ENCODE peak calls at places on chromosomes 16 and 17, in four cellular contexts. H, F, D and S are unnamed samples.
A peak's percentile ranks its signal among the peaks of the same experiment; 100 is the strongest.

GRCh38 chr16:49593423-49594040 is 219.9 kb downstream of the C16orf78 start:
- DNase-seq in H (no peak), F (peak; percentile 47), D (no peak), S (no peak)

GRCh38 chr16:30964540-30965226 is 7.1 kb downstream of the SETD1A start:
- DNase-seq in H (no peak), F (no peak), D (no peak), S (no peak)

GRCh38 chr16:82639666-82640336 is 13.0 kb downstream of the CDH13 start:
- DNase-seq in H (peak; percentile 68), F (peak; percentile 83), D (peak; percentile 62), S (no peak)

GRCh38 chr16:56609463-56609921 is 1.1 kb downstream of the MT2A start:
- DNase-seq in H (peak; percentile 69), F (no peak), D (no peak), S (no peak)

GRCh38 chr16:71894229-71894920 is 956 bp upstream of the IST1 start:
- DNase-seq in H (peak; percentile 37), F (peak; percentile 68), D (no peak), S (peak; percentile 83)

GRCh38 chr17:30323262-30323894 is 10.5 kb downstream of the TMIGD1 start:
- DNase-seq in H (no peak), F (no peak), D (no peak), S (peak; percentile 83)

GRCh38 chr16:68444058-68444657 is 4.2 kb downstream of the SMPD3 start:
- DNase-seq in H (no peak), F (peak; percentile 77), D (peak; percentile 45), S (peak; percentile 14)

GRCh38 chr17:27663862-27664605 is 33.0 kb downstream of the LGALS9 start:
- DNase-seq in H (no peak), F (no peak), D (no peak), S (no peak)

GRCh38 chr16:25198021-25198420 is 18.7 kb upstream of the AQP8 start:
- DNase-seq in H (no peak), F (no peak), D (no peak), S (no peak)

GRCh38 chr17:74631468-74632195 is 8.1 kb upstream of the CD300E start:
- DNase-seq in H (peak; percentile 80), F (no peak), D (no peak), S (no peak)

GRCh38 chr17:41434313-41434895 is 6.4 kb downstream of the KRT38 start:
- DNase-seq in H (no peak), F (no peak), D (no peak), S (no peak)

GRCh38 chr16:85211247-85211910 is 99.1 kb upstream of the CIBAR2 start:
- DNase-seq in H (no peak), F (no peak), D (no peak), S (no peak)

GRCh38 chr17:19703776-19704371 is 12.5 kb downstream of the SLC47A2 start:
- DNase-seq in H (peak; percentile 72), F (no peak), D (peak; percentile 1), S (no peak)

GRCh38 chr16:20799599-20799998 is 6.7 kb downstream of the ERI2 start:
- DNase-seq in H (no peak), F (no peak), D (no peak), S (no peak)

GRCh38 chr17:8479431-8479947 is 43.8 kb downstream of the NDEL1 start:
- DNase-seq in H (no peak), F (no peak), D (no peak), S (no peak)

GRCh38 chr17:51044964-51045363 is 75.7 kb downstream of the SPAG9 start:
- DNase-seq in H (peak; percentile 25), F (no peak), D (no peak), S (no peak)

GRCh38 chr17:55140751-55141150 is 124.0 kb upstream of the HLF start:
- DNase-seq in H (no peak), F (no peak), D (no peak), S (no peak)

GRCh38 chr16:4077083-4077714 is 39.0 kb downstream of the ADCY9 start:
- DNase-seq in H (no peak), F (no peak), D (no peak), S (no peak)

GRCh38 chr17:10233157-10233556 is 34.8 kb upstream of the GAS7 start:
- DNase-seq in H (no peak), F (no peak), D (no peak), S (no peak)

GRCh38 chr17:36527851-36528250 is 6.8 kb downstream of the MYO19 start:
- DNase-seq in H (no peak), F (no peak), D (no peak), S (no peak)
- TF ChIP-seq GABPA in H (no peak), F (no peak), D (no peak), S (no peak)

GRCh38 chr17:82837586-82838320 is 2.1 kb downstream of the ZNF750 start:
- DNase-seq in H (no peak), F (no peak), D (no peak), S (no peak)

GRCh38 chr17:82838386-82839063 is 1.3 kb downstream of the ZNF750 start:
- DNase-seq in H (no peak), F (no peak), D (no peak), S (peak; percentile 75)

GRCh38 chr17:82841921-82842596 is 2.2 kb upstream of the ZNF750 start:
- DNase-seq in H (no peak), F (no peak), D (no peak), S (no peak)

GRCh38 chr17:82840431-82840831 is 609 bp upstream of the ZNF750 start:
- DNase-seq in H (no peak), F (no peak), D (no peak), S (no peak)

GRCh38 chr17:82839617-82840292 is at the start of gene ZNF750:
- DNase-seq in H (no peak), F (no peak), D (no peak), S (no peak)
- TF ChIP-seq GABPA in H (no peak), F (no peak), D (no peak), S (no peak)

GRCh38 chr17:68355093-68355492 is 63.8 kb downstream of the ARSG start:
- DNase-seq in H (no peak), F (no peak), D (no peak), S (no peak)

GRCh38 chr17:68353121-68353521 is 61.8 kb downstream of the ARSG start:
- DNase-seq in H (no peak), F (no peak), D (no peak), S (no peak)

GRCh38 chr17:68356949-68357455 is 65.7 kb downstream of the ARSG start:
- DNase-seq in H (no peak), F (no peak), D (no peak), S (peak; percentile 27)

GRCh38 chr17:68357886-68358285 is 66.6 kb downstream of the ARSG start:
- DNase-seq in H (no peak), F (no peak), D (no peak), S (no peak)

GRCh38 chr17:68356520-68356919 is 65.2 kb downstream of the ARSG start:
- DNase-seq in H (no peak), F (no peak), D (no peak), S (no peak)
- TF ChIP-seq GABPA in H (no peak), F (no peak), D (peak; percentile 68), S (peak; percentile 80)

GRCh38 chr17:5769936-5770335 is 185.6 kb upstream of the NLRP1 start:
- DNase-seq in H (no peak), F (no peak), D (no peak), S (no peak)
- TF ChIP-seq GABPA in H (no peak), F (no peak), D (no peak), S (no peak)

DNA sequence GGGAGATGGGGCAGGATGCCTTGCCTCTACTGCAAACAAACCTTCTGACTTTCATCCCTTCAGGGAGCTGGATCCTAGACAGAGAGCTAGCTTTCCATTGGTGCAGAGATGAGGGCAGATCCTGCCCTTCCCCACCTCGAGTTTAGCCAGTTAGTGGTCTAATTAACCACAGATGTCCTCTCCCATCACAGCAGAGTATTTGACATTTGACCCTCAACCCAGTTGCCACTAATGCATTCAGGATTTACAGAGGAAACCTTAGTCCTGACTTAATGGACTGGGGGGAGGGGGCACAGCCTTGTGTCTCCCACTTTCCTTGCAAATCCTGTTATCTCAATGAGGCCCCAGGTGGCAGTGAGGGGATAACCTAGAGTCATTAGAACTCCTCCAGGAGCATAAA is 10.2 kb downstream of the PIP4K2B start:
- DNase-seq in H (peak; percentile 75), F (no peak), D (no peak), S (no peak)
- TF ChIP-seq GABPA in H (no peak), F (no peak), D (no peak), S (no peak)

DNA sequence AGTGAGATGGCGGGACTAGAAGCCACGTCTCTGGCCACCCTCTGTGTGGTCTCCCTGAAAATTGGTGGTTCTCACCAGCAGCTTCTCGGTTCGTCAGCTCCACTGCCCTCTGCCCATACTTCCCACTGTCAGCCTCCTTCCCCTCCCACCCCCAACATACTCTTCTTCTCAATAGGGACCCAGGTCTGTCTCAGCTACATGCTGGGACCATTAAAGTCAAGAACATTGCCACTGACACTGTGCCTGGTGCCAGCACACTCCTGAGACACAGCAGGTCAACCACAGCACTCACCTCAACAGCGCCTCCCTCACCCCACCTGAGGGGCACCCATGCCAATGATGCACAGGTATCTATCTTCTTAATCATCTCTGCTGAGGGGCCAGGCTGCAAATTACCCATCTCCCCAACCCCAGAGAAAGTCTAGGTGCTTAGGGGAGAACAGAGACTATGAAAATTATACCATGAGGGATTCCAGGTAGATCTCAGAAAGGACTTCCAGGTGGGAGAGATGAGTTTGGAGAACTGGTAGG is 1.3 kb downstream of the PLXDC1 start:
- DNase-seq in H (no peak), F (no peak), D (no peak), S (no peak)
- TF ChIP-seq GABPA in H (no peak), F (no peak), D (no peak), S (no peak)